ENCODE peak calls at places on chromosomes 4 and X, in five cellular contexts. R, A, P, T and H are unnamed samples.

GRCh38 chr4:48909697-48910096 is 3.1 kb upstream of the OCIAD2 start:
- DNase-seq in R (no peak), A (no peak), P (no peak), T (peak), H (peak)

GRCh38 chr4:76459291-76459723 is 24.3 kb downstream of the SHROOM3 start:
- DNase-seq in R (no peak), A (no peak), P (no peak), T (peak), H (no peak)

GRCh38 chr4:2744576-2745270 is 11.4 kb downstream of the TNIP2 start:
- DNase-seq in R (no peak), A (no peak), P (no peak), T (no peak), H (no peak)

GRCh38 chr4:78661923-78662521 is 110.5 kb downstream of the ANXA3 start:
- DNase-seq in R (peak), A (peak), P (no peak), T (no peak), H (no peak)

GRCh38 chr4:122224348-122224747 is 72.2 kb downstream of the BLTP1 start:
- DNase-seq in R (no peak), A (no peak), P (no peak), T (no peak), H (peak)

GRCh38 chrX:151697537-151697936 is 2.3 kb downstream of the PRRG3 start:
- DNase-seq in R (no peak), A (no peak), P (no peak), T (no peak), H (no peak)

GRCh38 chr4:161463436-161463835 is 700.4 kb downstream of the FSTL5 start:
- DNase-seq in R (no peak), A (no peak), P (no peak), T (no peak), H (no peak)

GRCh38 chr4:174156239-174156826 is 127.1 kb downstream of the FBXO8 start:
- DNase-seq in R (peak), A (peak), P (no peak), T (peak), H (peak)

GRCh38 chrX:32673193-32673592 is 538.2 kb downstream of the DMD start:
- DNase-seq in R (no peak), A (peak), P (no peak), T (peak), H (no peak)

DNA sequence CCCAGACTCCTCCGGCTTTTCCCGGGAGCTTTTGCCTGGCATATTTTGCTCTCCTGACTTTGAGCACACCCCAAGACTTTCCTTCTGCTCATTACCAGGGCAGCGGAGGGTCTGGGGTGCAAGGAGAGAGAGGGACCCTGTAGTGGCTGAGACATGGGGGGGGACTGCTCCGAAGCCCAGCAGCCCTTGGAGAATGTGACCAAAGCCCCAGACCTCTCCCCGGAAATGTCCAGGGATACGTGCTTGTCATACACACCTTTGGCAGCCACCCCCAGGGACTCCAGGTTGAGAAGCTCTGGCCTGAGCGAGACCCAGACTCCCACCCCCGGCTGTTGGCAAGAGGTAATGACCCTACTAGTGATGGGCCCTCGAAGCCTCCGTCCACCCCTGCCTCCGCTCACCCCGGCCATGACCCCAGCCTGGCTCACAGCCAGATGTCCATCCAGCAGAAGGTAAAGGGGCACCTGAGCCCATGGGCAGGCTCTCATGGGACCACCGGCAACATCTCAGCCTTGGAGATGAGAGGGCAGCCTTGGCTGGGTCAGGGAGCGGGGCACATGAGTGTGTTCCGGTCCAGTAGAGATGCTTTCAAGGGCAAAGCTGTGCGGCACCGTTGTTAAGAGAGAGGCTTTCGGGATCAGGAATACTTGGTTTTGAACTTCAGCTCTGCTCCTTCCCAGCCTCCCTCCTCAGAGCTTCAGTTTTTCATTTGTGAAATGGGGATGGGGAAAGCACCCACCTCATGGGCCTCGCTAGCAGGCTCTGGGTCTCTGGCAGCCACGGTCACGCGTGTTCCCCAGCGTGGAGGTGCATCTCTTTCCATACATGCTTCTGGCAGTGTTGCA is 2.0 kb downstream of the PSAPL1 start:
- DNase-seq in R (no peak), A (no peak), P (no peak), T (no peak), H (no peak)
- TF ChIP-seq SUZ12 in R (no peak), A (no peak), P (no peak), T (no peak), H (no peak)

GRCh38 chrX:15269120-15269519 is 763 bp downstream of the ASB9 start:
- DNase-seq in R (no peak), A (peak), P (no peak), T (no peak), H (no peak)

GRCh38 chrX:15274946-15275345 is 5.1 kb upstream of the ASB9 start:
- DNase-seq in R (no peak), A (no peak), P (no peak), T (no peak), H (no peak)

GRCh38 chrX:15269618-15270521 is at the start of gene ASB9:
- DNase-seq in R (no peak), A (peak), P (peak), T (no peak), H (no peak)
- TF ChIP-seq SUZ12 in R (no peak), A (no peak), P (no peak), T (no peak), H (no peak)

GRCh38 chr4:140135529-140136021 is 18.4 kb downstream of the MAML3 start:
- DNase-seq in R (no peak), A (no peak), P (no peak), T (no peak), H (peak)

GRCh38 chr4:140137654-140138053 is 16.3 kb downstream of the MAML3 start:
- DNase-seq in R (no peak), A (no peak), P (no peak), T (no peak), H (no peak)

GRCh38 chr4:140138428-140138827 is 15.6 kb downstream of the MAML3 start:
- DNase-seq in R (no peak), A (no peak), P (no peak), T (no peak), H (no peak)

GRCh38 chr4:140134780-140135179 is 19.2 kb downstream of the MAML3 start:
- DNase-seq in R (no peak), A (no peak), P (no peak), T (no peak), H (no peak)

GRCh38 chr4:140136509-140136908 is 17.5 kb downstream of the MAML3 start:
- DNase-seq in R (no peak), A (no peak), P (no peak), T (no peak), H (no peak)
- TF ChIP-seq SUZ12 in R (no peak), A (no peak), P (no peak), T (no peak), H (no peak)

GRCh38 chr4:131002132-131002531 is 1906.2 kb downstream of the C4orf33 start:
- DNase-seq in R (no peak), A (no peak), P (no peak), T (no peak), H (no peak)
- TF ChIP-seq SUZ12 in R (no peak), A (no peak), P (no peak), T (no peak), H (no peak)

DNA sequence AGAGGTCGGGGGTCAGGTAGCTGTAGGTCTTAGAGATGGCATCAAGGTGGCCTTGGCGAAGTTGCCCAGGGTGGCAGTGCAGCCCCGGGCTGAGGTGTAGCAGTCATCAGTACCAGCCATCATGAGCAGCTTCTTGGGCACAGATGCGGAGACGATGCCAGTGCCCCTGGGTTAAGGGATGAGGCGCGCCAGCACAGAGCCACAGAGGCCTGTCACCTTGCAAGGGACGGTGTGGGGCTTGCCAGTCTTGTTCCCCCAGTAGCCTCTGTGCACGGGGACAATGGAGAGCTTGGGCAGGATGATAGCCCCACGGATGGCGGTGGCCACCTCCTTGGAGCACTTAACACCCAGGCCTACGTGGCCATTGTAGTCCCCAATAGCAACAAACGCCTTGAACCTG is 750.7 kb upstream of the PABPC4L start:
- DNase-seq in R (no peak), A (no peak), P (no peak), T (no peak), H (no peak)
- TF ChIP-seq SUZ12 in R (no peak), A (no peak), P (no peak), T (no peak), H (no peak)

GRCh38 chr4:102713096-102713495 is 47.7 kb downstream of the MANBA start:
- DNase-seq in R (no peak), A (peak), P (no peak), T (no peak), H (no peak)
- TF ChIP-seq SUZ12 in R (no peak), A (no peak), P (no peak), T (no peak), H (no peak)